ENCODE peak calls at places on chromosomes 13 and 19, in six cellular contexts. O, X, R, S, N and K are unnamed samples.

GRCh38 chr13:33321686-33322473 is 36.3 kb upstream of the STARD13 start:
- DNase-seq in S (no peak), O (no peak), X (no peak), R (no peak), N (no peak), K (no peak)

GRCh38 chr13:45341799-45342584 is 1.0 kb upstream of the TPT1 start:
- DNase-seq in X (no peak), N (no peak), R (no peak), S (peak; percentile 50), O (peak; percentile 29), K (peak; percentile 24)

GRCh38 chr13:34419025-34419424 is 523.0 kb upstream of the NBEA start:
- DNase-seq in N (no peak), O (no peak), X (peak; percentile 46), S (no peak), R (no peak), K (peak; percentile 54)

GRCh38 chr13:85935868-85936467 is 136.7 kb upstream of the SLITRK6 start:
- DNase-seq in R (no peak), S (no peak), X (no peak), N (no peak), O (no peak), K (no peak)

GRCh38 chr13:93201992-93202558 is 24.5 kb upstream of the GPC6 start:
- DNase-seq in R (no peak), O (no peak), X (no peak), S (no peak), N (no peak), K (no peak)

GRCh38 chr13:70339738-70340137 is 231.5 kb upstream of the KLHL1 start:
- DNase-seq in X (peak; percentile 21), R (peak; percentile 56), N (no peak), S (no peak), O (no peak), K (no peak)

GRCh38 chr13:23599083-23599925 is 29.1 kb downstream of the TNFRSF19 start:
- DNase-seq in S (no peak), R (no peak), N (no peak), O (no peak), X (no peak), K (no peak)

GRCh38 chr19:14337510-14337909 is 43.7 kb upstream of the ADGRE5 start:
- DNase-seq in S (no peak), N (no peak), R (peak; percentile 77), O (no peak), X (no peak), K (no peak)

GRCh38 chr13:30042891-30043630 is 192.6 kb upstream of the UBL3 start:
- DNase-seq in X (no peak), S (no peak), O (no peak), R (no peak), N (no peak), K (no peak)

GRCh38 chr13:26019241-26019640 is 32.6 kb downstream of the SHISA2 start:
- DNase-seq in R (no peak), X (no peak), S (no peak), N (no peak), O (no peak), K (no peak)

GRCh38 chr19:17777840-17778620 is 16.9 kb upstream of the B3GNT3 start:
- DNase-seq in R (peak; percentile 93), O (no peak), S (no peak), N (no peak), X (no peak), K (no peak)

GRCh38 chr13:34435338-34435737 is 506.7 kb upstream of the NBEA start:
- DNase-seq in S (peak; percentile 36), X (no peak), R (no peak), O (no peak), N (peak; percentile 11), K (no peak)

GRCh38 chr13:105979586-105979985 is 555.9 kb downstream of the EFNB2 start:
- DNase-seq in X (peak; percentile 89), N (no peak), R (no peak), O (no peak), S (no peak), K (peak; percentile 82)

GRCh38 chr13:100633461-100633860 is 41.1 kb downstream of the TMTC4 start:
- DNase-seq in O (no peak), X (no peak), N (peak; percentile 15), S (peak; percentile 79), R (no peak), K (no peak)

GRCh38 chr19:16078311-16078758 is 2.0 kb downstream of the TPM4 start:
- DNase-seq in O (no peak), N (no peak), S (peak; percentile 76), X (no peak), R (peak; percentile 65), K (no peak)

GRCh38 chr19:42246143-42246868 is 3.9 kb upstream of the GSK3A start:
- DNase-seq in X (peak; percentile 68), R (no peak), O (peak; percentile 50), N (peak; percentile 81), S (peak; percentile 75), K (no peak)

GRCh38 chr13:43303040-43303729 is 279.8 kb downstream of the DNAJC15 start:
- DNase-seq in N (no peak), X (peak; percentile 69), O (no peak), R (peak; percentile 68), S (no peak), K (peak; percentile 19)

GRCh38 chr19:15252398-15253018 is 20.3 kb upstream of the EPHX3 start:
- DNase-seq in X (no peak), S (peak; percentile 58), O (no peak), N (no peak), R (peak; percentile 62), K (no peak)

GRCh38 chr19:8307400-8307964 is 676 bp downstream of the CD320 start:
- DNase-seq in O (peak; percentile 7), X (no peak), R (peak; percentile 55), N (no peak), S (no peak), K (no peak)

GRCh38 chr19:19749332-19750130 is 16.6 kb upstream of the ZNF14 start:
- DNase-seq in X (no peak), N (no peak), S (no peak), R (no peak), O (no peak), K (no peak)

GRCh38 chr19:7550987-7551761 is 15.7 kb downstream of the PNPLA6 start:
- DNase-seq in S (no peak), N (no peak), X (peak; percentile 10), O (no peak), R (peak; percentile 63), K (no peak)

GRCh38 chr19:55695511-55696290 is 20.7 kb downstream of the EPN1 start:
- DNase-seq in S (no peak), N (no peak), O (no peak), R (no peak), X (no peak), K (no peak)

GRCh38 chr13:37360556-37360955 is 238.0 kb downstream of the POSTN start:
- DNase-seq in S (no peak), O (no peak), R (no peak), N (no peak), X (no peak), K (no peak)

GRCh38 chr19:55640577-55641375 is at the start of gene ZNF580:
- DNase-seq in N (peak; percentile 51), X (peak; percentile 54), S (no peak), O (no peak), R (peak; percentile 96), K (peak; percentile 58)

GRCh38 chr13:54660277-54660676 is 1631.7 kb downstream of the OLFM4 start:
- DNase-seq in N (no peak), R (no peak), S (no peak), X (no peak), O (no peak), K (no peak)